ENCODE peak calls at places on chromosome 12, in four cellular contexts. T is GM12891, J is K562, O is GM12878. M is an unnamed sample.

GRCh38 chr12:112162261-112162790 is 37.0 kb downstream of the TRAFD1 start:
- DNase-seq in T (no peak), J (no peak), O (no peak), M (no peak)

GRCh38 chr12:130158775-130159100 is 3.5 kb upstream of the FZD10 start:
- DNase-seq in J (no peak), T (no peak), O (no peak), M (no peak)

GRCh38 chr12:57215668-57216013 is 953 bp upstream of the NXPH4 start:
- DNase-seq in T (peak), J (no peak), O (no peak), M (no peak)

GRCh38 chr12:94795053-94795452 is 144.7 kb upstream of the TMCC3 start:
- DNase-seq in O (no peak), J (no peak), T (no peak), M (no peak)

GRCh38 chr12:14937689-14938088 is 648 bp downstream of the ERP27 start:
- DNase-seq in O (no peak), J (no peak), T (no peak), M (no peak)

GRCh38 chr12:113683566-113683965 is 211.9 kb upstream of the LHX5 start:
- DNase-seq in T (no peak), O (no peak), J (no peak), M (no peak)

GRCh38 chr12:19220861-19221466 is 91.4 kb downstream of the PLEKHA5 start:
- DNase-seq in O (no peak), J (no peak), T (no peak), M (no peak)

GRCh38 chr12:67927231-67927630 is 62.0 kb upstream of the IFNG-AS1 start:
- DNase-seq in J (no peak), T (no peak), O (no peak), M (no peak)

GRCh38 chr12:76936562-76937185 is 57.9 kb upstream of the CSRP2 start:
- DNase-seq in O (no peak), T (no peak), J (peak), M (no peak)

GRCh38 chr12:131368073-131369071 is 342.5 kb upstream of the SFSWAP start:
- DNase-seq in O (no peak), T (no peak), J (no peak), M (no peak)

GRCh38 chr12:630656-631632 is 32.3 kb downstream of the NINJ2 start:
- DNase-seq in O (no peak), J (no peak), T (peak), M (peak)

GRCh38 chr12:59084758-59085383 is 164.6 kb upstream of the LRIG3 start:
- DNase-seq in J (no peak), T (no peak), O (no peak), M (no peak)

GRCh38 chr12:114700392-114701103 is 16.6 kb upstream of the TBX3 start:
- DNase-seq in O (no peak), J (no peak), T (no peak), M (no peak)

GRCh38 chr12:127284870-127285431 is 982.0 kb upstream of the TMEM132C start:
- DNase-seq in T (no peak), J (no peak), O (no peak), M (no peak)

GRCh38 chr12:3772380-3772779 is 19.5 kb upstream of the CRACR2A start:
- DNase-seq in O (no peak), T (no peak), J (no peak), M (no peak)

GRCh38 chr12:76457818-76458217 is 101.8 kb downstream of the OSBPL8 start:
- DNase-seq in O (no peak), T (no peak), J (no peak), M (no peak)

GRCh38 chr12:4269279-4269991 is 4.1 kb upstream of the CCND2 start:
- DNase-seq in T (peak), J (peak), O (no peak), M (peak)

GRCh38 chr12:75814856-75815754 is 216.5 kb downstream of the PHLDA1 start:
- DNase-seq in O (no peak), J (peak), T (no peak), M (peak)

GRCh38 chr12:120783197-120783596 is 57.6 kb downstream of the ACADS start:
- DNase-seq in T (no peak), O (no peak), J (no peak), M (no peak)
- TF ChIP-seq SPI1 in T (no peak), O (no peak), J (no peak), M (no peak)

GRCh38 chr12:47781479-47782371 is 8.7 kb downstream of the SLC48A1 start:
- DNase-seq in T (no peak), O (no peak), J (no peak), M (no peak)
- TF ChIP-seq SPI1 in T (no peak), O (no peak), J (no peak), M (no peak)

GRCh38 chr12:47504775-47505446 is 200.9 kb downstream of the RPAP3 start:
- DNase-seq in O (no peak), J (no peak), T (no peak), M (no peak)

GRCh38 chr12:47507221-47507620 is 198.6 kb downstream of the RPAP3 start:
- DNase-seq in T (no peak), J (no peak), O (no peak), M (no peak)

GRCh38 chr12:47509398-47509851 is 196.4 kb downstream of the RPAP3 start:
- DNase-seq in J (no peak), O (no peak), T (no peak), M (no peak)
- TF ChIP-seq SPI1 in J (no peak), O (no peak), T (no peak), M (no peak)

GRCh38 chr12:123519151-123520001 is 14.1 kb downstream of the RILPL1 start:
- DNase-seq in T (no peak), O (no peak), J (no peak), M (no peak)
- TF ChIP-seq SPI1 in T (no peak), O (no peak), J (no peak), M (no peak)

GRCh38 chr12:34105392-34105933 is 83.2 kb downstream of the ALG10 start:
- DNase-seq in O (no peak), J (no peak), T (no peak), M (no peak)
- TF ChIP-seq SPI1 in O (no peak), J (no peak), T (no peak), M (no peak)

M was measured in HL-60.